ENCODE peak calls at places on chromosomes 7 and 10, in six cellular contexts. E is pons, Y is AG10803, R is AG04450, O is erythroblast, D is NCI-H2081 treated with DMSO at 0.1 percent for 48 hours. B is an unnamed sample.

GRCh38 chr7:42493436-42494198 is 256.6 kb upstream of the GLI3 start:
- DNase-seq in E (peak; percentile 11), D (no peak), R (peak; percentile 55), Y (peak; percentile 85), O (no peak), B (peak; percentile 20)

GRCh38 chr10:22429981-22430421 is 84.7 kb downstream of the SPAG6 start:
- DNase-seq in E (no peak), Y (no peak), O (no peak), D (no peak), R (no peak), B (no peak)

GRCh38 chr7:150404172-150404784 is 25.1 kb downstream of the ZNF775 start:
- DNase-seq in Y (peak; percentile 19), D (no peak), E (no peak), R (no peak), O (peak; percentile 80), B (no peak)

GRCh38 chr7:140425718-140426117 is 21.9 kb downstream of the RAB19 start:
- DNase-seq in Y (no peak), R (no peak), O (no peak), E (no peak), D (no peak), B (no peak)

GRCh38 chr10:43304687-43305333 is 37.9 kb upstream of the RASGEF1A start:
- DNase-seq in E (peak; percentile 18), Y (peak; percentile 27), R (no peak), O (no peak), D (no peak), B (peak; percentile 44)

GRCh38 chr7:110590415-110590814 is 500.5 kb upstream of the LRRN3 start:
- DNase-seq in O (no peak), Y (no peak), D (no peak), R (no peak), E (no peak), B (no peak)

GRCh38 chr7:54719974-54720373 is 39.0 kb downstream of the SEC61G start:
- DNase-seq in Y (no peak), O (no peak), E (no peak), D (no peak), R (no peak), B (no peak)

GRCh38 chr10:91340613-91341362 is 69.4 kb upstream of the HECTD2 start:
- DNase-seq in Y (peak; percentile 95), E (peak; percentile 31), O (no peak), R (peak; percentile 55), D (peak; percentile 7), B (peak; percentile 2)

B was measured in globus pallidus.